ENCODE peak calls at places on chromosomes 1 and 21, in four cellular contexts. L is H1, A is K562, T is HepG2. X is an unnamed sample.

GRCh38 chr1:20376880-20377494 is 86.3 kb downstream of the VWA5B1 start:
- DNase-seq in L (peak), A (peak), T (peak), X (peak)

GRCh38 chr1:154420172-154420571 is 15.0 kb downstream of the IL6R start:
- DNase-seq in L (no peak), A (no peak), T (peak), X (peak)

GRCh38 chr1:18200918-18201317 is 93.3 kb downstream of the IGSF21 start:
- DNase-seq in L (no peak), A (no peak), T (no peak), X (no peak)

GRCh38 chr1:13699936-13700520 is at the start of gene PRDM2:
- DNase-seq in L (peak), A (peak), T (no peak), X (peak)

GRCh38 chr1:224433041-224433670 is 1.4 kb downstream of the WDR26 start:
- DNase-seq in L (no peak), A (peak), T (no peak), X (peak)

GRCh38 chr21:18468775-18469174 is 65.2 kb upstream of the TMPRSS15 start:
- DNase-seq in L (no peak), A (no peak), T (no peak), X (no peak)

GRCh38 chr1:233113713-233114028 is 163.3 kb downstream of the NTPCR start:
- DNase-seq in L (no peak), A (no peak), T (no peak), X (no peak)

GRCh38 chr1:159261311-159261710 is 40.8 kb upstream of the FCER1A start:
- DNase-seq in L (no peak), A (no peak), T (no peak), X (no peak)

GRCh38 chr1:207644852-207645631 is at the start of gene CR1L:
- DNase-seq in L (no peak), A (peak), T (no peak), X (peak)

GRCh38 chr1:2633401-2633935 is 652 bp upstream of the MMEL1 start:
- DNase-seq in L (no peak), A (no peak), T (no peak), X (no peak)

GRCh38 chr1:207463021-207463420 is 8.9 kb downstream of the CR2 start:
- DNase-seq in L (no peak), A (no peak), T (no peak), X (no peak)

GRCh38 chr1:76073471-76073870 is 1.1 kb upstream of the ST6GALNAC3 start:
- DNase-seq in L (no peak), A (no peak), T (no peak), X (no peak)

GRCh38 chr1:216528816-216529215 is 105.6 kb upstream of the USH2A start:
- DNase-seq in L (no peak), A (no peak), T (no peak), X (no peak)

GRCh38 chr1:59143824-59144223 is 153.1 kb upstream of the FGGY start:
- DNase-seq in L (no peak), A (no peak), T (no peak), X (peak)

GRCh38 chr1:56190975-56191768 is 388.2 kb downstream of the PLPP3 start:
- DNase-seq in L (no peak), A (no peak), T (peak), X (no peak)

GRCh38 chr1:109425902-109426277 is 358 bp downstream of the PSMA5 start:
- DNase-seq in L (no peak), A (peak), T (peak), X (no peak)

GRCh38 chr1:76379506-76379905 is 305.0 kb downstream of the ST6GALNAC3 start:
- DNase-seq in L (no peak), A (no peak), T (no peak), X (no peak)

GRCh38 chr1:67760030-67760821 is 73.0 kb downstream of the GNG12 start:
- DNase-seq in L (peak), A (peak), T (peak), X (peak)

GRCh38 chr1:94253456-94254042 is 16.2 kb upstream of the ARHGAP29 start:
- DNase-seq in L (no peak), A (no peak), T (no peak), X (no peak)

GRCh38 chr1:24981632-24982007 is 51.5 kb upstream of the RUNX3 start:
- DNase-seq in L (no peak), A (no peak), T (no peak), X (no peak)

GRCh38 chr1:231921951-231922350 is 295.4 kb downstream of the DISC1 start:
- DNase-seq in L (no peak), A (no peak), T (no peak), X (no peak)

GRCh38 chr1:39385067-39385988 is 106.1 kb upstream of the BMP8A start:
- DNase-seq in L (no peak), A (peak), T (no peak), X (no peak)

GRCh38 chr1:106924360-106924759 is 132.1 kb upstream of the PRMT6 start:
- DNase-seq in L (peak), A (no peak), T (no peak), X (no peak)

GRCh38 chr21:44653656-44654575 is 543 bp downstream of the KRTAP12-4 start:
- DNase-seq in L (no peak), A (no peak), T (no peak), X (no peak)

GRCh38 chr1:186819140-186819539 is 9.6 kb upstream of the PLA2G4A start:
- DNase-seq in L (no peak), A (no peak), T (no peak), X (peak)

GRCh38 chr21:32612999-32613337 is 791 bp upstream of the CFAP298 start:
- DNase-seq in L (no peak), A (no peak), T (no peak), X (no peak)
- TF ChIP-seq JUN in L (no peak), A (no peak), T (no peak), X (no peak)

GRCh38 chr21:37009740-37010341 is 3.3 kb downstream of the RIPPLY3 start:
- DNase-seq in L (peak), A (peak), T (peak), X (peak)

GRCh38 chr21:37008705-37009104 is 2.2 kb downstream of the RIPPLY3 start:
- DNase-seq in L (no peak), A (no peak), T (no peak), X (no peak)

GRCh38 chr21:37006521-37007291 is at the start of gene RIPPLY3:
- DNase-seq in L (peak), A (no peak), T (no peak), X (no peak)

GRCh38 chr21:37005548-37006242 is 807 bp upstream of the RIPPLY3 start:
- DNase-seq in L (no peak), A (no peak), T (no peak), X (no peak)

DNA sequence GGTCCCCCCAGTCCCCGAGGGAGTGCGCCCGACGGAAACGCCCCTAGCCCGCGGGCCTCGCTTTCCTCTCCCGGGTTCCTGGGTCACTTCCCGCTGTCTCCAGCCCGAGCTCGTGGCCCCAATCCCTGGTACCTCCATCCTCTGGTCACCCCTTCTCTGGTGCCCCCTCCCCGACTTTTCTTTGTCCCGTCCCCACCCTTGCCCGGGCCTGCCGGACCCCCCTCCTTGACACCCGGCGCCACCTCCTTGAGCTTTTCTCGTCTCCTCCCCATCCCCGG is 320 bp upstream of the RIPPLY3 start:
- DNase-seq in L (peak), A (no peak), T (no peak), X (no peak)
- TF ChIP-seq EZH2 in L (no peak), A (no peak), T (no peak), X (peak)

DNA sequence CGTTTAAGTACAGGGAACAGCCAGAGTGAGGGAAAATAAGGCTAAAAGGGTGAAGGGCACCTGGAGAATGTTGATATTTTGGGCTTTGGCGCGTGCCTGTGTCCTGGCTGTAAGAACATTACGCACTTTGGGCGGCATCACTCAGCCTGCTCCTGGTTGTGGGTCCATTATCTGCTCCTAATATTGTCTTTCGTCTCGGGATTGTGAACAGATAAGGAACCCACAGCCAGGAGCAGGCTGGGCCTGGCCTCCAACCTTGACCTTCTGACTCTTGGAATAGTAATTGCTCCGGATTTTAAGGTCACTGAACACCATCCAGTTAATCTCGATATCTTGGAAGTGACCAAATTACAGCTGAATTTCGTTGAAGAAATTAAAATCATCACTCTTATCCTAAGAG is 61.9 kb downstream of the TCP10L start:
- DNase-seq in L (no peak), A (no peak), T (no peak), X (peak)
- TF ChIP-seq JUN in L (no peak), A (no peak), T (no peak), X (no peak)

DNA sequence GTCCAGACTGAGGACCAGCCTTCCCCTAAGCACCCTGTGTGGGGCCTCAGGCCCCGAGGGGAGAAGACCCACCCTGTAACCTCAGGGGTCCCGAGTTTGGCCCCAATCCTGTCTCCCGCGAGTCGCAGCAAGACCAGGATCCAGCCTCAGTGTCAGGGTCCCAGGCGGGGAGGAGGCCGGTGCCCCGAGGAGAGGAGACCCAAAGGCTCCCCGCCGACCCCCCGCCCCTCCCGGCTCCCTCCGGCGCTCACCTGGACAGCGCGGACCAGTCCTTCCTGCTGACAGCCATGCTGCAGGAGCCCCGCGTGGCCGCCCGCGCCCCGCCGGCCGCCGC is at the start of gene LAD1:
- DNase-seq in L (no peak), A (no peak), T (no peak), X (no peak)
- TF ChIP-seq EZH2 in L (no peak), A (no peak), T (no peak), X (no peak)

GRCh38 chr1:31760422-31760900 is 3.7 kb downstream of the ADGRB2 start:
- DNase-seq in L (no peak), A (no peak), T (no peak), X (no peak)

GRCh38 chr1:31760901-31761470 is 3.2 kb downstream of the ADGRB2 start:
- DNase-seq in L (peak), A (peak), T (peak), X (no peak)

GRCh38 chr1:31762323-31762722 is 1.8 kb downstream of the ADGRB2 start:
- DNase-seq in L (no peak), A (no peak), T (no peak), X (no peak)

GRCh38 chr1:31762726-31763670 is 1.1 kb downstream of the ADGRB2 start:
- DNase-seq in L (peak), A (peak), T (peak), X (peak)

GRCh38 chr1:31761883-31762282 is 2.3 kb downstream of the ADGRB2 start:
- DNase-seq in L (no peak), A (no peak), T (no peak), X (no peak)
- TF ChIP-seq JUN in L (no peak), A (no peak), T (no peak), X (no peak)

GRCh38 chr1:92484472-92485373 is 2.0 kb downstream of the GFI1 start:
- DNase-seq in L (peak), A (no peak), T (no peak), X (peak)
- TF ChIP-seq EZH2 in L (peak), A (no peak), T (no peak), X (peak)